ENCODE peak calls at places on chromosomes 3 and 15, in seven cellular contexts. T, X, M, Y, P, Z and L are unnamed samples.

GRCh38 chr3:13537926-13538325 is 11.0 kb upstream of the FBLN2 start:
- DNase-seq in Y (peak), T (no peak), P (peak), X (no peak), Z (no peak), M (no peak), L (no peak)

GRCh38 chr15:41790756-41791546 is 16.7 kb downstream of the MAPKBP1 start:
- DNase-seq in Z (no peak), Y (peak), P (no peak), M (no peak), X (no peak), T (peak), L (no peak)

GRCh38 chr3:59262076-59262498 is 212.3 kb upstream of the CFAP20DC start:
- DNase-seq in Z (peak), P (no peak), X (no peak), M (no peak), Y (no peak), T (no peak), L (no peak)

GRCh38 chr3:142734834-142735233 is 11.0 kb downstream of the TRPC1 start:
- DNase-seq in Z (no peak), X (no peak), Y (no peak), M (no peak), T (no peak), P (no peak), L (no peak)

GRCh38 chr3:108713801-108714200 is 43.4 kb downstream of the RETNLB start:
- DNase-seq in Z (no peak), T (no peak), X (no peak), M (no peak), P (no peak), Y (no peak), L (no peak)

GRCh38 chr3:119311191-119311925 is 17.2 kb downstream of the ARHGAP31 start:
- DNase-seq in P (no peak), Z (no peak), M (no peak), Y (no peak), X (no peak), T (peak), L (no peak)

GRCh38 chr15:38042707-38043445 is 108.4 kb downstream of the TMCO5A start:
- DNase-seq in T (peak), Z (no peak), P (no peak), X (no peak), Y (no peak), M (no peak), L (no peak)

GRCh38 chr15:56805466-56806146 is 72.3 kb upstream of the ZNF280D start:
- DNase-seq in Y (peak), Z (no peak), P (no peak), M (no peak), T (no peak), X (no peak), L (no peak)

GRCh38 chr3:161171113-161171512 is 50.0 kb upstream of the NMD3 start:
- DNase-seq in P (peak), Z (no peak), Y (peak), X (peak), M (no peak), T (peak), L (no peak)

GRCh38 chr3:70631716-70632307 is 319.4 kb upstream of the MDFIC2 start:
- DNase-seq in P (no peak), Z (no peak), X (no peak), M (no peak), T (no peak), Y (no peak), L (peak)

GRCh38 chr3:81255463-81255862 is 506.0 kb downstream of the GBE1 start:
- DNase-seq in Y (no peak), X (no peak), T (no peak), Z (no peak), M (no peak), P (no peak), L (no peak)

GRCh38 chr3:141176775-141177174 is 54.9 kb upstream of the PXYLP1 start:
- DNase-seq in Z (no peak), X (no peak), T (no peak), M (no peak), Y (no peak), P (no peak), L (no peak)

GRCh38 chr3:76061654-76062053 is 276.3 kb upstream of the ZNF717 start:
- DNase-seq in X (no peak), P (no peak), Z (no peak), Y (no peak), T (no peak), M (no peak), L (no peak)
- TF ChIP-seq CTCF in X (no peak), P (no peak), Z (no peak), Y (no peak), T (no peak), M (no peak), L (no peak)

GRCh38 chr3:163915279-163915678 is 1163.0 kb downstream of the SI start:
- DNase-seq in X (no peak), P (no peak), M (no peak), Z (no peak), T (no peak), Y (no peak), L (no peak)

GRCh38 chr3:163914567-163914966 is 1163.7 kb downstream of the SI start:
- DNase-seq in Y (no peak), Z (no peak), M (no peak), P (no peak), X (no peak), T (no peak), L (no peak)

GRCh38 chr3:163919154-163919553 is 1159.1 kb downstream of the SI start:
- DNase-seq in X (no peak), P (no peak), M (no peak), T (no peak), Y (no peak), Z (no peak), L (no peak)

GRCh38 chr3:163916596-163917560 is 1161.4 kb downstream of the SI start:
- DNase-seq in P (no peak), Y (no peak), Z (no peak), T (peak), M (no peak), X (peak), L (no peak)
- TF ChIP-seq CTCF in P (no peak), Y (no peak), Z (no peak), T (peak), M (peak), X (peak), L (no peak)

DNA sequence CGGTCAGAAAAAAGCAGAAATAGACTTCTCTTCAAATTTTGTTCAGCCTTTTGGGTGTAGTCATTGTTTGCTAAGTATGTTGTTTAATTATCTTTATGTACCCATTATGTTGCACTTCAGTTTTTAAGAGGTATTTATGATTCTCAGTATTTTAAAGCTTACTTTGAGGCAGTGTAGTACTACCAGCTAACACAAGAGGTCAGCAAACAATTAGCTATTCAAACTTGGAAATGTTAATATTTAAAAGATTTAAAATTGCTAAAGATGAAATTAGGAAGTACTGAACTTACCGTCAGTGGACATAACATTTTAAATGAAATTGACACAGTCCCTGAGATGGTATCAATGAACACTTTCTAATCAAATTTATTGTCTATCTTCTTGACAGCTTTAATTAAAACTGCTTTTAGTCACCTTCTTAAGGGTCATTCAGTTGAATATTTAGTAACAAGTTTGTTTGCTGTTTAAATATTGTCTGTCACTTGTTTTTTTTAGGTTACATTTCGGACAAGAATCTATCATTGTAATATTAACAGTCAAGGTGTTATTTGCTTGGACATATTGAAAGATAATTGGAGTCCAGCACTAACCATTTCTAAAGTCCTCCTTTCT is 28.1 kb downstream of the NKIRAS1 start:
- DNase-seq in Z (no peak), Y (peak), M (no peak), P (no peak), X (no peak), T (peak), L (no peak)
- TF ChIP-seq CTCF in Z (peak), Y (peak), M (peak), P (peak), X (peak), T (peak), L (peak)

DNA sequence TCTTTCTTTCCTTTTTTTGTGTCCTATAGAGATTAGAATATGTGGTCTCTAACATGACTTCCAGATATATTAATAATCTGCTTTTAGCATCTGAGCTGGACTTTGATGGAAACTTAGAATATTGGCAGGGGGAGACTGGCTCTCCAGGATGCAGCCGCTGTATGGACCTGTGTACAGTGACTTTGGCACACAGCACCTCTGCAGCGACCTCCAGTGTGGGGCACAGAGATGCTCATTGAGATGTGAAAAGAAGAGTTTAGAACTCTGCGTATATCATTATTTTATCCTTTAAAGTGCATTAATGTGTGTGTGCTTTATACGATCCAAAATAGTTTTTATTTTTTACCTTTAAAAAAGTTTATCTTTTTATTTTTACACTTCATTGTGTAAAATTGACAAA is 18.3 kb downstream of the CFAP161 start:
- DNase-seq in T (no peak), Z (no peak), X (no peak), Y (no peak), M (no peak), P (no peak), L (no peak)
- TF ChIP-seq CTCF in T (peak), Z (no peak), X (no peak), Y (no peak), M (no peak), P (no peak), L (no peak)

DNA sequence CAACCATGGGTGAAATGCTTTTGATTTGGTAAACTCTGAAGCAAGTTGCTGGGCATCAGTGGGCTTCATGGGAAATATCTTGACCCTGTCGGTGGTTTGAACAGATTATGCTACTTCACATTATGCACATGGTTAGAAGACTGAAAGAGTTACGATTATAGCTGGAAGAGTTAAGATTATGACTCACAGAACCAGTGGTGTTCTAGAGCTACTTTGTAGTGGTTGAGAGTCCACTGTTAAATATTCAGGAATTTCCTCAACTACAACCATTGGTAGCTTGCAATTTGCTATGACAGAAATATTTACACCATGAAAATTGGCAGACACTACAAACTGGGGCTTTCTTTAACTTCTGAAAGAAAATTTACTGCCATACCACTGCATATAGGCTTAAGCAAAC is 99.3 kb downstream of the GADL1 start:
- DNase-seq in X (no peak), P (no peak), M (no peak), Y (peak), T (no peak), Z (no peak), L (no peak)
- TF ChIP-seq CTCF in X (no peak), P (no peak), M (no peak), Y (no peak), T (no peak), Z (no peak), L (no peak)

DNA sequence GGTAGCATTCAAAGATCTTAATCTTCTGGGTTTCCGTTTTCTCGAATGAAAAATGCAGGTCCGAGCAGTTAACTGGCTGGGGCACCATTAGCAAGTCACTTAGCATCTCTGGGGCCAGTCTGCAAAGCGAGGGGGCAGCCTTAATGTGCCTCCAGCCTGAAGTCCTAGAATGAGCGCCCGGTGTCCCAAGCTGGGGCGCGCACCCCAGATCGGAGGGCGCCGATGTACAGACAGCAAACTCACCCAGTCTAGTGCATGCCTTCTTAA is at the start of gene PATL2:
- DNase-seq in P (no peak), Z (no peak), X (no peak), T (no peak), Y (no peak), M (no peak), L (no peak)
- TF ChIP-seq CTCF in P (no peak), Z (no peak), X (no peak), T (no peak), Y (no peak), M (no peak), L (no peak)

DNA sequence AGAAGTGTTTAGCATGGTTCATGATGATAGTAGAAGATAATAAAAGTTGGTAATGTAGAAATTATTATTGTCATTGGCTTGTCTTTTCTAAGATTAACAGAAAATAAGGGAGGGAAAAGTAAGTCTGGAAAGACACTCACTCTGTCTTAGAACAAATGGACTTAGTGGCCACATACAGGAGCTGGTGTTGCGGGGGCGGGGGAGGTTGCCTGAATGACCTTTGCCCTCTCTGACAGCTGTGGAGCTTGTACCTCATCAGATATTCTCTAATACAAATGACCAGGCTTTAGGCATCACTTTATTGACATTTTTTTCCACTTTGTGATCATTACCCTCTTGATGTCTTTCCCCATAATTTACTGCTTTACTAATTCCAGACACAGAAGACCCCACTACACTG is 5.9 kb downstream of the TAGLN3 start:
- DNase-seq in X (no peak), M (no peak), Z (no peak), T (no peak), Y (no peak), P (no peak), L (no peak)
- TF ChIP-seq CTCF in X (no peak), M (no peak), Z (no peak), T (no peak), Y (no peak), P (no peak), L (no peak)

GRCh38 chr3:125435231-125435630 is 60.1 kb upstream of the ZNF148 start:
- DNase-seq in P (no peak), T (no peak), Y (no peak), X (no peak), Z (no peak), M (no peak), L (no peak)

GRCh38 chr3:125436921-125437320 is 61.8 kb upstream of the ZNF148 start:
- DNase-seq in X (no peak), T (no peak), Y (no peak), M (no peak), Z (no peak), P (no peak), L (no peak)

GRCh38 chr3:125440970-125441369 is 65.8 kb upstream of the ZNF148 start:
- DNase-seq in P (no peak), X (no peak), T (no peak), Z (no peak), M (no peak), Y (no peak), L (no peak)

GRCh38 chr3:125440559-125440955 is 65.4 kb upstream of the ZNF148 start:
- DNase-seq in M (no peak), X (peak), Z (no peak), Y (no peak), T (no peak), P (no peak), L (no peak)

DNA sequence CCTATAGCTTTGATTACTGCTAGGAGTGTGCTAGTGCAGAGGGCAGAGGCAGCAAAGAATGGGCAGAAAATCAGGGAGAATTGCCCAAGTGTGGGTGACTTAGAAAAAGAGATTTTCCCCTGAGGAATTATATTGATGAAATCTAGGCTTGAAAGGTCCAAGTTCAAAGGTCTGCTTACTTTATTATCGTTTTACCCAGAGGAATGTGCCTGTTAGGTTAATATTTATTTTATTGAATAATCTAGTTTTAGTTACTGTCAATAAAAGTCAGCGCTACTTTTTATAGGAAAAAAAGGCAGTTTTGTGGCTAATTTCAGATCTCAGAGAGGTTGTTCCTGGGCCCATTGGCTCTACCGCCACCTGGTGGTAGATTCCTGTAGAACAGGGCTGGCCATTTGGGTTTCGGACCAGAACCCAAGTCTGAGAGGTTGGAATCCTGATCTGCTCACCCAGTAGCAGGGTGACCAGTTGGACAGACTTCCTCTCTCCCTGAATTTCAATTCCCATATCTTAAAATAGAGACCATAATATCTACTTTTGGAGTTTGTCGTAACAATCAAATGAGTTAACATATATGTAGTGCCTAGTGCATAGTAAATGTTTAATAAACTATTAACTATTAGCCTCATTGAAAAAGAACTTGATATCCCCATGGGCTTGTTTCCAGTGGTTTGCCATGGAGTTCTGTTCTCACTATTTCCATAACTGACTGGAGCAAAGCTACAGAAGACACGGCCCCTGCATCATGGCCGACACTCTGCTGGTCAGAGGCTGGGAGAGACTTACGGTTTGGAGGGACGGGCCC is 62.7 kb upstream of the ZNF148 start:
- DNase-seq in P (peak), X (peak), Z (peak), Y (peak), M (peak), T (peak), L (peak)
- TF ChIP-seq CTCF in P (peak), X (peak), Z (peak), Y (peak), M (peak), T (peak), L (peak)

DNA sequence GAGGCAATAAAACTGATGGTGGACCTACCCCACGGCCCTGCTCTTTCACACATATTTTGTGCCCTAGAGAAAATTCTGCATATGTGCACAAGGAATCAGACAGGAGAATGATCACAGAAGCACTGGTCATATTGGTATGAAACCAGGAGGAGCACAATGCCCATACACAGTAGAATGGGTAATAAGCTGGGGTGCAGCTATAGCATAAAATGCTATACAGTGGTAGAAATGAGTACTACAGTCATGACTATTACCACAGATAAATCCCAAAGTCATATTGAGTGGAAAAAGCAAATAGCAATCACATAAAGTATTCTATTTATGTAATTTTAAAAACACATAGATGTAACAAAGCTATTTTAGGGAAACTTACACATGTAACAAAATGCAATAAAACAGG is 175.9 kb upstream of the SLC24A5 start:
- DNase-seq in Z (no peak), X (no peak), Y (no peak), T (no peak), P (no peak), M (no peak), L (no peak)
- TF ChIP-seq CTCF in Z (no peak), X (no peak), Y (no peak), T (no peak), P (no peak), M (no peak), L (no peak)

GRCh38 chr15:68578960-68579935 is at the start of gene CORO2B:
- DNase-seq in Z (peak), M (peak), Y (no peak), X (peak), P (peak), T (peak), L (peak)

GRCh38 chr15:68580883-68581155 is 2.0 kb downstream of the CORO2B start:
- DNase-seq in P (no peak), Y (no peak), T (no peak), M (no peak), Z (no peak), X (no peak), L (no peak)

GRCh38 chr15:68580026-68580882 is 1.5 kb downstream of the CORO2B start:
- DNase-seq in Z (no peak), T (no peak), X (no peak), P (peak), Y (no peak), M (no peak), L (no peak)

GRCh38 chr15:68576253-68577236 is 2.2 kb upstream of the CORO2B start:
- DNase-seq in T (no peak), M (no peak), X (no peak), Y (no peak), Z (no peak), P (no peak), L (no peak)

DNA sequence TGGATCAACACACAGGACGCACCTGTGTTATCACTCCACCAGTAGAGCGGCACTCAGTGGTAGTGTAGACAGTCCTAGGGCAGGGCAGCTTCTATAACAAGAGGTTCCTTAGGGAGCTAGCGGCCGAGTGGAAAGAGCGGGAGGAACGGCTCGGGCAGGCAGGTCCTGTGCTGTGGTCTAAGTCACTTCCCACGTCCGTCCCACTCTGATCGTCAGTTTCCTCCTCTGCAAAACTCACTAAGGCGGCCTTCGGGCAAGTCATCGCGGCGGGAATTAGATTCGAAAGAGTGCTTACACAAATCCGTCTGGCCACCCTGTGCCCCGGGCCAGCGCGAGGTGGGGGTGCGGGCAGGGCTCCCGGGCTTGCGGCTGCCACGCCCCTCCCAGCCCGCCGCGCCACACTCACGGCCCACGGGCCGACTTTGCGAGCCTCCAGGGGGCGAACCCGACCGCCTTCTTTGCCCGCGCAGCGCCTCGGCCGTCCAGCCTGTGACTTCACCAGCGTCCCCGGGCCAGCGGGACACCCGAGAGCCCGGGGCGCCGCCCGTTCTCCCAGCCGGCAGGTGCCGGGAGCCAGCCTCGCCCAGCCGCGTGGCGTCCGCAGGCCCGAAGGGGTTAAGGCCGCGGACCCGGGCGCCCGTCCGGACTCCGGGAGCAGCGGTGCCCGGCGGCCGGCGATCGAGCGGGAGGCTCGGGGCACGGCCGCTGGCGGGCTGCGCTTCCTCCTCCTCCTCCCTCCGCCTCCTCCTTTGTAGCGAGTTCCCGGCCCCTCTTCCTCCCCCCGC is 426 bp upstream of the CORO2B start:
- DNase-seq in X (peak), T (peak), Y (no peak), Z (peak), P (peak), M (peak), L (peak)
- TF ChIP-seq CTCF in X (no peak), T (no peak), Y (peak), Z (no peak), P (peak), M (no peak), L (no peak)